ENCODE peak calls at places on chromosomes 16 and 17, in nine cellular contexts. One of them, this sample, is unnamed.
A peak's percentile ranks its signal among the peaks of the same experiment; 100 is the strongest.

GRCh38 chr16:70556063-70556462 is 32.4 kb downstream of the SF3B3 start:
- DNase-seq in heart left ventricle: no peak
- DNase-seq in substantia nigra: no peak
- DNase-seq in right atrium auricular region: no peak
- DNase-seq in neuronal stem cell: no peak
- DNase-seq in sigmoid colon: no peak
- DNase-seq in cardiac muscle cell: no peak
- DNase-seq in small intestine: no peak
- DNase-seq in fibroblast of lung: no peak
- DNase-seq in this sample: no peak

GRCh38 chr16:87348616-87349157 is 31.5 kb upstream of the C16orf95 start:
- DNase-seq in heart left ventricle: no peak
- DNase-seq in substantia nigra: no peak
- DNase-seq in right atrium auricular region: no peak
- DNase-seq in neuronal stem cell: no peak
- DNase-seq in sigmoid colon: no peak
- DNase-seq in cardiac muscle cell: no peak
- DNase-seq in small intestine: no peak
- DNase-seq in fibroblast of lung: no peak
- DNase-seq in this sample: no peak

GRCh38 chr16:56357291-56357764 is 68.0 kb downstream of the AMFR start:
- DNase-seq in heart left ventricle: no peak
- DNase-seq in substantia nigra: no peak
- DNase-seq in right atrium auricular region: peak; percentile 57
- DNase-seq in neuronal stem cell: no peak
- DNase-seq in sigmoid colon: peak; percentile 66
- DNase-seq in cardiac muscle cell: no peak
- DNase-seq in small intestine: peak; percentile 38
- DNase-seq in fibroblast of lung: peak; percentile 81
- DNase-seq in this sample: peak; percentile 12

GRCh38 chr17:2796164-2797140 is at the start of gene RAP1GAP2:
- DNase-seq in heart left ventricle: peak; percentile 87
- DNase-seq in substantia nigra: peak; percentile 56
- DNase-seq in right atrium auricular region: peak; percentile 60
- DNase-seq in neuronal stem cell: no peak
- DNase-seq in sigmoid colon: peak; percentile 77
- DNase-seq in cardiac muscle cell: no peak
- DNase-seq in small intestine: peak; percentile 53
- DNase-seq in fibroblast of lung: no peak
- DNase-seq in this sample: peak; percentile 64

GRCh38 chr17:37417852-37418251 is 11.2 kb downstream of the TADA2A start:
- DNase-seq in heart left ventricle: no peak
- DNase-seq in substantia nigra: no peak
- DNase-seq in right atrium auricular region: no peak
- DNase-seq in neuronal stem cell: no peak
- DNase-seq in sigmoid colon: no peak
- DNase-seq in cardiac muscle cell: no peak
- DNase-seq in small intestine: no peak
- DNase-seq in fibroblast of lung: peak; percentile 45
- DNase-seq in this sample: no peak

GRCh38 chr17:28953444-28954118 is 2.3 kb upstream of the PHF12 start:
- DNase-seq in heart left ventricle: peak; percentile 53
- DNase-seq in substantia nigra: no peak
- DNase-seq in right atrium auricular region: no peak
- DNase-seq in neuronal stem cell: peak; percentile 83
- DNase-seq in sigmoid colon: peak; percentile 75
- DNase-seq in cardiac muscle cell: peak; percentile 79
- DNase-seq in small intestine: peak; percentile 38
- DNase-seq in fibroblast of lung: peak; percentile 43
- DNase-seq in this sample: no peak

GRCh38 chr16:49204191-49204590 is 77.4 kb downstream of the CBLN1 start:
- DNase-seq in heart left ventricle: no peak
- DNase-seq in substantia nigra: no peak
- DNase-seq in right atrium auricular region: no peak
- DNase-seq in neuronal stem cell: no peak
- DNase-seq in sigmoid colon: no peak
- DNase-seq in cardiac muscle cell: no peak
- DNase-seq in small intestine: no peak
- DNase-seq in fibroblast of lung: no peak
- DNase-seq in this sample: no peak

GRCh38 chr17:12814718-12815117 is 25.4 kb downstream of the ARHGAP44 start:
- DNase-seq in heart left ventricle: no peak
- DNase-seq in substantia nigra: no peak
- DNase-seq in right atrium auricular region: no peak
- DNase-seq in neuronal stem cell: no peak
- DNase-seq in sigmoid colon: no peak
- DNase-seq in cardiac muscle cell: no peak
- DNase-seq in small intestine: no peak
- DNase-seq in fibroblast of lung: no peak
- DNase-seq in this sample: no peak

GRCh38 chr17:57370583-57370982 is 114.3 kb downstream of the MSI2 start:
- DNase-seq in heart left ventricle: no peak
- DNase-seq in substantia nigra: no peak
- DNase-seq in right atrium auricular region: no peak
- DNase-seq in neuronal stem cell: no peak
- DNase-seq in sigmoid colon: no peak
- DNase-seq in cardiac muscle cell: no peak
- DNase-seq in small intestine: no peak
- DNase-seq in fibroblast of lung: no peak
- DNase-seq in this sample: no peak

GRCh38 chr17:61494325-61495160 is 42.3 kb downstream of the TBX4 start:
- DNase-seq in heart left ventricle: no peak
- DNase-seq in substantia nigra: no peak
- DNase-seq in right atrium auricular region: no peak
- DNase-seq in neuronal stem cell: no peak
- DNase-seq in sigmoid colon: no peak
- DNase-seq in cardiac muscle cell: no peak
- DNase-seq in small intestine: peak; percentile 36
- DNase-seq in fibroblast of lung: no peak
- DNase-seq in this sample: no peak

GRCh38 chr17:229130-229944 is 47.9 kb upstream of the DOC2B start:
- DNase-seq in heart left ventricle: peak; percentile 29
- DNase-seq in substantia nigra: no peak
- DNase-seq in right atrium auricular region: no peak
- DNase-seq in neuronal stem cell: no peak
- DNase-seq in sigmoid colon: peak; percentile 58
- DNase-seq in cardiac muscle cell: no peak
- DNase-seq in small intestine: no peak
- DNase-seq in fibroblast of lung: peak; percentile 29
- DNase-seq in this sample: peak; percentile 16

GRCh38 chr16:86823125-86823524 is 244.8 kb downstream of the FOXL1 start:
- DNase-seq in heart left ventricle: no peak
- DNase-seq in substantia nigra: no peak
- DNase-seq in right atrium auricular region: no peak
- DNase-seq in neuronal stem cell: no peak
- DNase-seq in sigmoid colon: no peak
- DNase-seq in cardiac muscle cell: no peak
- DNase-seq in small intestine: no peak
- DNase-seq in fibroblast of lung: peak; percentile 81
- DNase-seq in this sample: no peak

GRCh38 chr17:76271669-76272540 is 6.8 kb downstream of the UBALD2 start:
- DNase-seq in heart left ventricle: no peak
- DNase-seq in substantia nigra: no peak
- DNase-seq in right atrium auricular region: no peak
- DNase-seq in neuronal stem cell: no peak
- DNase-seq in sigmoid colon: no peak
- DNase-seq in cardiac muscle cell: no peak
- DNase-seq in small intestine: peak; percentile 59
- DNase-seq in fibroblast of lung: no peak
- DNase-seq in this sample: peak; percentile 82

GRCh38 chr16:3954411-3954921 is 74.0 kb upstream of the CREBBP start:
- DNase-seq in heart left ventricle: no peak
- DNase-seq in substantia nigra: no peak
- DNase-seq in right atrium auricular region: no peak
- DNase-seq in neuronal stem cell: no peak
- DNase-seq in sigmoid colon: peak; percentile 59
- DNase-seq in cardiac muscle cell: no peak
- DNase-seq in small intestine: no peak
- DNase-seq in fibroblast of lung: no peak
- DNase-seq in this sample: no peak

GRCh38 chr17:66459811-66460270 is 157.4 kb downstream of the PRKCA start:
- DNase-seq in heart left ventricle: no peak
- DNase-seq in substantia nigra: no peak
- DNase-seq in right atrium auricular region: peak; percentile 78
- DNase-seq in neuronal stem cell: no peak
- DNase-seq in sigmoid colon: peak; percentile 92
- DNase-seq in cardiac muscle cell: no peak
- DNase-seq in small intestine: no peak
- DNase-seq in fibroblast of lung: peak; percentile 99
- DNase-seq in this sample: no peak

GRCh38 chr16:68478526-68479249 is 30.4 kb upstream of the SMPD3 start:
- DNase-seq in heart left ventricle: no peak
- DNase-seq in substantia nigra: no peak
- DNase-seq in right atrium auricular region: no peak
- DNase-seq in neuronal stem cell: no peak
- DNase-seq in sigmoid colon: no peak
- DNase-seq in cardiac muscle cell: peak; percentile 27
- DNase-seq in small intestine: no peak
- DNase-seq in fibroblast of lung: no peak
- DNase-seq in this sample: no peak

GRCh38 chr16:68475071-68475470 is 26.8 kb upstream of the SMPD3 start:
- DNase-seq in heart left ventricle: no peak
- DNase-seq in substantia nigra: no peak
- DNase-seq in right atrium auricular region: no peak
- DNase-seq in neuronal stem cell: no peak
- DNase-seq in sigmoid colon: no peak
- DNase-seq in cardiac muscle cell: no peak
- DNase-seq in small intestine: peak; percentile 80
- DNase-seq in fibroblast of lung: no peak
- DNase-seq in this sample: no peak

GRCh38 chr16:68480084-68480995 is 32.0 kb upstream of the SMPD3 start:
- DNase-seq in heart left ventricle: no peak
- DNase-seq in substantia nigra: no peak
- DNase-seq in right atrium auricular region: no peak
- DNase-seq in neuronal stem cell: no peak
- DNase-seq in sigmoid colon: no peak
- DNase-seq in cardiac muscle cell: no peak
- DNase-seq in small intestine: peak; percentile 77
- DNase-seq in fibroblast of lung: no peak
- DNase-seq in this sample: no peak

GRCh38 chr16:68481636-68482035 is 33.3 kb upstream of the SMPD3 start:
- DNase-seq in heart left ventricle: no peak
- DNase-seq in substantia nigra: no peak
- DNase-seq in right atrium auricular region: no peak
- DNase-seq in neuronal stem cell: no peak
- DNase-seq in sigmoid colon: no peak
- DNase-seq in cardiac muscle cell: no peak
- DNase-seq in small intestine: peak; percentile 62
- DNase-seq in fibroblast of lung: no peak
- DNase-seq in this sample: no peak

GRCh38 chr16:68479271-68479670 is 31.0 kb upstream of the SMPD3 start:
- DNase-seq in heart left ventricle: no peak
- DNase-seq in substantia nigra: no peak
- DNase-seq in right atrium auricular region: no peak
- DNase-seq in neuronal stem cell: no peak
- DNase-seq in sigmoid colon: no peak
- DNase-seq in cardiac muscle cell: no peak
- DNase-seq in small intestine: no peak
- DNase-seq in fibroblast of lung: no peak
- DNase-seq in this sample: no peak
- H3K27ac ChIP-seq in heart left ventricle: no peak overlapping the region
- H3K27ac ChIP-seq in substantia nigra: no peak overlapping the region
- H3K27ac ChIP-seq in right atrium auricular region: no peak overlapping the region
- H3K27ac ChIP-seq in neuronal stem cell: peak overlapping the region; percentile 56
- H3K27ac ChIP-seq in sigmoid colon: no peak overlapping the region
- H3K27ac ChIP-seq in cardiac muscle cell: no peak overlapping the region
- H3K27ac ChIP-seq in small intestine: no peak overlapping the region
- H3K27ac ChIP-seq in fibroblast of lung: no peak overlapping the region
- H3K27ac ChIP-seq in this sample: no peak overlapping the region

GRCh38 chr16:325375-326155 is 27.0 kb downstream of the AXIN1 start:
- DNase-seq in heart left ventricle: no peak
- DNase-seq in substantia nigra: no peak
- DNase-seq in right atrium auricular region: no peak
- DNase-seq in neuronal stem cell: no peak
- DNase-seq in sigmoid colon: no peak
- DNase-seq in cardiac muscle cell: no peak
- DNase-seq in small intestine: no peak
- DNase-seq in fibroblast of lung: no peak
- DNase-seq in this sample: no peak

GRCh38 chr16:336269-336668 is 16.3 kb downstream of the AXIN1 start:
- DNase-seq in heart left ventricle: no peak
- DNase-seq in substantia nigra: no peak
- DNase-seq in right atrium auricular region: no peak
- DNase-seq in neuronal stem cell: no peak
- DNase-seq in sigmoid colon: no peak
- DNase-seq in cardiac muscle cell: no peak
- DNase-seq in small intestine: no peak
- DNase-seq in fibroblast of lung: no peak
- DNase-seq in this sample: no peak

GRCh38 chr16:333406-334094 is 19.0 kb downstream of the AXIN1 start:
- DNase-seq in heart left ventricle: no peak
- DNase-seq in substantia nigra: no peak
- DNase-seq in right atrium auricular region: no peak
- DNase-seq in neuronal stem cell: no peak
- DNase-seq in sigmoid colon: no peak
- DNase-seq in cardiac muscle cell: no peak
- DNase-seq in small intestine: no peak
- DNase-seq in fibroblast of lung: no peak
- DNase-seq in this sample: no peak

DNA sequence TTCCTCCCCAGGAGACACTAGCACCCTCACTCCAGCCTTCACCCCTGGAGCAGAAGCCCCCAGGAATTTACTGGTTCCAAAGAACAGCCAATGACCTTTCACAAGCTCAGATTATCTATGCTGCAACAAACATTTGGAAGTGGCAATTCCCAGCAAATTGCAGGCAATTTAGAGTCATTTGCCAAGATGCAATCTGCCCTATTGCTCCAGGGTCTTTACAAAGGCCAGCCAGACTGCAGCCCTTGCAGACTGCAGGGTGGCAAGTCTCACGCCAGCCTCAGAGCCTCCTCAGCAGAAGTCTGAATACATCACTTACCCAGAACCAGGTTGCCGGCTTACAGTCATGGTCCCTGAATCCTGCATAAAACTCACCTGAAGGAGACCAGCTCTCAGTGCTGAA is 21.8 kb downstream of the AXIN1 start:
- DNase-seq in heart left ventricle: no peak
- DNase-seq in substantia nigra: no peak
- DNase-seq in right atrium auricular region: no peak
- DNase-seq in neuronal stem cell: no peak
- DNase-seq in sigmoid colon: no peak
- DNase-seq in cardiac muscle cell: no peak
- DNase-seq in small intestine: no peak
- DNase-seq in fibroblast of lung: no peak
- DNase-seq in this sample: no peak
- H3K27ac ChIP-seq in heart left ventricle: no peak overlapping the region
- H3K27ac ChIP-seq in substantia nigra: no peak overlapping the region
- H3K27ac ChIP-seq in right atrium auricular region: no peak overlapping the region
- H3K27ac ChIP-seq in neuronal stem cell: no peak overlapping the region
- H3K27ac ChIP-seq in sigmoid colon: no peak overlapping the region
- H3K27ac ChIP-seq in cardiac muscle cell: peak overlapping the region; percentile 45
- H3K27ac ChIP-seq in small intestine: no peak overlapping the region
- H3K27ac ChIP-seq in fibroblast of lung: peak overlapping the region; percentile 84
- H3K27ac ChIP-seq in this sample: no peak overlapping the region

GRCh38 chr16:17784073-17784472 is 313.3 kb upstream of the XYLT1 start:
- DNase-seq in heart left ventricle: no peak
- DNase-seq in substantia nigra: no peak
- DNase-seq in right atrium auricular region: no peak
- DNase-seq in neuronal stem cell: peak; percentile 52
- DNase-seq in sigmoid colon: no peak
- DNase-seq in cardiac muscle cell: peak; percentile 88
- DNase-seq in small intestine: peak; percentile 0
- DNase-seq in fibroblast of lung: peak; percentile 67
- DNase-seq in this sample: no peak
- H3K27ac ChIP-seq in heart left ventricle: no peak overlapping the region
- H3K27ac ChIP-seq in substantia nigra: no peak overlapping the region
- H3K27ac ChIP-seq in right atrium auricular region: no peak overlapping the region
- H3K27ac ChIP-seq in neuronal stem cell: no peak overlapping the region
- H3K27ac ChIP-seq in sigmoid colon: no peak overlapping the region
- H3K27ac ChIP-seq in cardiac muscle cell: no peak overlapping the region
- H3K27ac ChIP-seq in small intestine: no peak overlapping the region
- H3K27ac ChIP-seq in fibroblast of lung: no peak overlapping the region
- H3K27ac ChIP-seq in this sample: no peak overlapping the region

GRCh38 chr16:84334482-84334881 is 33.9 kb upstream of the ATP2C2 start:
- DNase-seq in heart left ventricle: no peak
- DNase-seq in substantia nigra: no peak
- DNase-seq in right atrium auricular region: no peak
- DNase-seq in neuronal stem cell: no peak
- DNase-seq in sigmoid colon: no peak
- DNase-seq in cardiac muscle cell: no peak
- DNase-seq in small intestine: no peak
- DNase-seq in fibroblast of lung: no peak
- DNase-seq in this sample: no peak
- H3K27ac ChIP-seq in heart left ventricle: no peak overlapping the region
- H3K27ac ChIP-seq in substantia nigra: no peak overlapping the region
- H3K27ac ChIP-seq in right atrium auricular region: no peak overlapping the region
- H3K27ac ChIP-seq in neuronal stem cell: no peak overlapping the region
- H3K27ac ChIP-seq in sigmoid colon: no peak overlapping the region
- H3K27ac ChIP-seq in cardiac muscle cell: no peak overlapping the region
- H3K27ac ChIP-seq in small intestine: no peak overlapping the region
- H3K27ac ChIP-seq in fibroblast of lung: no peak overlapping the region
- H3K27ac ChIP-seq in this sample: no peak overlapping the region